ENCODE peak calls at places on chromosomes 2 and 18, in five cellular contexts. K is IMR-90; R is right cardiac atrium; O is stimulated activated naive CD8-positive, alpha-beta T cell treated with anti-CD3 and anti-CD28 coated beads, Interleukin-15, amount 100 ng/mL, for 72 hours; F is stimulated activated naive CD4-positive, alpha-beta T cell treated with Interleukin-2 at 50 U/mL for 16 hours. N is an unnamed sample.

GRCh38 chr2:62305421-62306176 is 109.7 kb downstream of the B3GNT2 start:
- DNase-seq in K (no peak), F (peak), O (peak), R (no peak), N (no peak)

GRCh38 chr18:55907352-55908045 is 319.5 kb upstream of the TCF4 start:
- DNase-seq in O (no peak), F (no peak), K (peak), R (peak), N (no peak)

GRCh38 chr2:188798159-188798558 is 176.0 kb upstream of the COL3A1 start:
- DNase-seq in O (no peak), F (no peak), R (no peak), K (peak), N (no peak)

GRCh38 chr18:43934322-43935050 is 657.2 kb upstream of the SYT4 start:
- DNase-seq in O (no peak), F (no peak), K (no peak), R (no peak), N (no peak)

GRCh38 chr2:236287656-236288055 is 23.4 kb upstream of the ASB18 start:
- DNase-seq in F (no peak), R (no peak), K (no peak), O (no peak), N (no peak)

GRCh38 chr2:134425723-134426496 is 172.0 kb downstream of the MGAT5 start:
- DNase-seq in R (no peak), K (peak), O (no peak), F (no peak), N (no peak)

GRCh38 chr2:102193074-102193473 is 6.3 kb downstream of the IL1RL2 start:
- DNase-seq in F (no peak), R (no peak), K (peak), O (no peak), N (no peak)

GRCh38 chr2:133787651-133788050 is 219.4 kb upstream of the NCKAP5 start:
- DNase-seq in F (no peak), O (no peak), R (no peak), K (no peak), N (no peak)

GRCh38 chr2:226637383-226637782 is 162.2 kb downstream of the IRS1 start:
- DNase-seq in F (no peak), R (no peak), K (no peak), O (no peak), N (no peak)

GRCh38 chr18:45006934-45007333 is 326.2 kb downstream of the SETBP1 start:
- DNase-seq in O (no peak), R (no peak), F (no peak), K (peak), N (no peak)

GRCh38 chr18:23963443-23964185 is 50.9 kb upstream of the TTC39C start:
- DNase-seq in O (no peak), F (no peak), K (no peak), R (no peak), N (no peak)

GRCh38 chr2:40103163-40103562 is 324.1 kb upstream of the THUMPD2 start:
- DNase-seq in K (peak), R (no peak), O (no peak), F (no peak), N (no peak)

GRCh38 chr2:233051241-233052149 is 8.6 kb upstream of the INPP5D start:
- DNase-seq in K (peak), F (no peak), O (no peak), R (peak), N (no peak)

GRCh38 chr2:228446732-228447131 is 265.2 kb upstream of the SPHKAP start:
- DNase-seq in F (no peak), O (no peak), K (no peak), R (no peak), N (no peak)

GRCh38 chr2:47205576-47206141 is 50.6 kb upstream of the STPG4 start:
- DNase-seq in R (peak), F (no peak), O (no peak), K (peak), N (no peak)

GRCh38 chr2:59276033-59276432 is 1034.9 kb upstream of the FANCL start:
- DNase-seq in R (no peak), F (no peak), O (no peak), K (no peak), N (no peak)

GRCh38 chr2:64405476-64406406 is 48.2 kb upstream of the LGALSL start:
- DNase-seq in R (peak), K (peak), O (no peak), F (no peak), N (no peak)

N was measured in GM19239.